ENCODE peak calls at places on chromosomes 4 and X, in nine cellular contexts. D is CD8-positive, alpha-beta T cell; N is OCI-LY7; M is iPS DF 6.9; Z is upper lobe of right lung; G is breast epithelium; O is mesenchymal stem cell; Y is CD8-positive, alpha-beta memory T cell; F is endodermal cell. S is an unnamed sample. For H3K4me1, the result is how much of the 10 kb centered on the place peaks cover.

GRCh38 chrX:130482871-130483270 is 81.1 kb downstream of the RBMX2 start:
- DNase-seq in D (no peak), N (no peak), M (no peak), Z (no peak), G (no peak), O (no peak), Y (no peak), F (no peak), S (no peak)

GRCh38 chr4:78166582-78166981 is 109.5 kb downstream of the FRAS1 start:
- DNase-seq in D (no peak), N (no peak), M (no peak), Z (no peak), G (no peak), O (no peak), Y (no peak), F (no peak), S (no peak)

GRCh38 chr4:7808752-7809151 is 130.9 kb downstream of the AFAP1 start:
- DNase-seq in D (no peak), N (no peak), M (no peak), Z (peak), G (no peak), O (peak), Y (no peak), F (no peak), S (no peak)

GRCh38 chrX:153635788-153636668 is 11.0 kb upstream of the DUSP9 start:
- DNase-seq in D (no peak), N (peak), M (peak), Z (peak), G (no peak), O (peak), Y (no peak), F (peak), S (no peak)

GRCh38 chrX:96684339-96685204 is at the start of gene DIAPH2:
- DNase-seq in D (peak), N (peak), M (peak), Z (peak), G (peak), O (peak), Y (peak), F (peak), S (peak)

GRCh38 chr4:1053080-1053661 is 41.7 kb downstream of the FGFRL1 start:
- DNase-seq in D (no peak), N (no peak), M (no peak), Z (peak), G (peak), O (no peak), Y (no peak), F (peak), S (no peak)

GRCh38 chr4:7206385-7206784 is 14.0 kb downstream of the SORCS2 start:
- DNase-seq in D (no peak), N (no peak), M (no peak), Z (no peak), G (no peak), O (peak), Y (no peak), F (peak), S (peak)

GRCh38 chr4:142291299-142291698 is 554.8 kb downstream of the INPP4B start:
- DNase-seq in D (no peak), N (no peak), M (no peak), Z (no peak), G (no peak), O (no peak), Y (no peak), F (no peak), S (no peak)

GRCh38 chr4:113784497-113785254 is 23.1 kb upstream of the CAMK2D start:
- DNase-seq in D (no peak), N (no peak), M (no peak), Z (no peak), G (no peak), O (peak), Y (no peak), F (no peak), S (no peak)

GRCh38 chrX:44536198-44536597 is 6.5 kb downstream of the FUNDC1 start:
- DNase-seq in D (no peak), N (no peak), M (no peak), Z (no peak), G (no peak), O (no peak), Y (no peak), F (no peak), S (no peak)

GRCh38 chrX:3346436-3347329 is at the start of gene MXRA5:
- DNase-seq in D (no peak), N (no peak), M (no peak), Z (no peak), G (no peak), O (peak), Y (no peak), F (peak), S (no peak)

GRCh38 chrX:2664497-2664896 is 26.6 kb upstream of the CD99 start:
- DNase-seq in D (no peak), N (no peak), M (no peak), Z (no peak), G (no peak), O (no peak), Y (no peak), F (no peak), S (no peak)

GRCh38 chr4:46648088-46648744 is 258.3 kb upstream of the GABRA2 start:
- DNase-seq in D (no peak), N (peak), M (peak), Z (no peak), G (peak), O (peak), Y (no peak), F (peak), S (no peak)

GRCh38 chrX:154321624-154322023 is 26.0 kb downstream of the TKTL1 start:
- DNase-seq in D (no peak), N (peak), M (no peak), Z (no peak), G (no peak), O (no peak), Y (no peak), F (no peak), S (no peak)

GRCh38 chr4:145852256-145852839 is 86.3 kb downstream of the ZNF827 start:
- DNase-seq in D (no peak), N (no peak), M (no peak), Z (no peak), G (no peak), O (no peak), Y (no peak), F (no peak), S (no peak)

GRCh38 chrX:790780-791360 is 160.3 kb downstream of the SHOX start:
- DNase-seq in D (no peak), N (no peak), M (no peak), Z (no peak), G (no peak), O (no peak), Y (no peak), F (peak), S (no peak)

GRCh38 chrX:40434947-40435346 is 145.8 kb upstream of the ATP6AP2 start:
- DNase-seq in D (no peak), N (no peak), M (no peak), Z (no peak), G (no peak), O (peak), Y (no peak), F (peak), S (no peak)

GRCh38 chr4:135249006-135249405 is 1047.4 kb upstream of the PABPC4L start:
- DNase-seq in D (no peak), N (no peak), M (no peak), Z (no peak), G (no peak), O (no peak), Y (no peak), F (no peak), S (no peak)

GRCh38 chr4:177448850-177449249 is 6.6 kb upstream of the AGA start:
- DNase-seq in D (no peak), N (no peak), M (no peak), Z (no peak), G (no peak), O (peak), Y (no peak), F (no peak), S (no peak)

GRCh38 chr4:150411527-150411926 is 170.4 kb upstream of the MAB21L2 start:
- DNase-seq in D (no peak), N (no peak), M (no peak), Z (no peak), G (no peak), O (no peak), Y (no peak), F (no peak), S (no peak)

GRCh38 chrX:69289046-69289838 is 124.0 kb upstream of the PJA1 start:
- DNase-seq in D (no peak), N (no peak), M (no peak), Z (no peak), G (no peak), O (no peak), Y (no peak), F (no peak), S (no peak)

GRCh38 chr4:38804654-38805295 is at the start of gene TLR1:
- DNase-seq in D (no peak), N (peak), M (no peak), Z (no peak), G (no peak), O (peak), Y (peak), F (no peak), S (no peak)

GRCh38 chrX:9195199-9195880 is 161.4 kb upstream of the FAM9B start:
- DNase-seq in D (no peak), N (no peak), M (no peak), Z (no peak), G (no peak), O (no peak), Y (no peak), F (no peak), S (no peak)

GRCh38 chr4:149031399-149031798 is 589.2 kb upstream of the NR3C2 start:
- DNase-seq in D (no peak), N (peak), M (peak), Z (no peak), G (no peak), O (no peak), Y (no peak), F (peak), S (no peak)

GRCh38 chrX:68942797-68943196 is 114.0 kb downstream of the EFNB1 start:
- DNase-seq in D (no peak), N (no peak), M (no peak), Z (no peak), G (no peak), O (no peak), Y (no peak), F (peak), S (no peak)

GRCh38 chr4:30208731-30209435 is 511.3 kb upstream of the PCDH7 start:
- DNase-seq in D (no peak), N (no peak), M (no peak), Z (no peak), G (no peak), O (peak), Y (no peak), F (no peak), S (no peak)

GRCh38 chrX:46978341-46979291 is 66.4 kb downstream of the JADE3 start:
- DNase-seq in D (peak), N (peak), M (peak), Z (peak), G (peak), O (peak), Y (peak), F (peak), S (peak)

GRCh38 chr4:70183168-70183939 is 12.2 kb upstream of the ODAM start:
- DNase-seq in D (no peak), N (peak), M (peak), Z (no peak), G (no peak), O (peak), Y (no peak), F (peak), S (no peak)

GRCh38 chr4:39032218-39033085 is at the start of gene TMEM156:
- DNase-seq in D (no peak), N (peak), M (no peak), Z (no peak), G (no peak), O (peak), Y (peak), F (no peak), S (no peak)

GRCh38 chr4:99091174-99091573 is 2.6 kb upstream of the ADH5 start:
- DNase-seq in D (no peak), N (no peak), M (no peak), Z (no peak), G (no peak), O (no peak), Y (no peak), F (no peak), S (no peak)

GRCh38 chr4:110998308-110998707 is 375.4 kb upstream of the PITX2 start:
- DNase-seq in D (no peak), N (no peak), M (no peak), Z (no peak), G (no peak), O (no peak), Y (no peak), F (no peak), S (no peak)

GRCh38 chrX:37644381-37645305 is 40.9 kb upstream of the XK start:
- DNase-seq in D (no peak), N (no peak), M (no peak), Z (no peak), G (no peak), O (no peak), Y (no peak), F (no peak), S (no peak)

GRCh38 chr4:7518871-7519637 is 84.3 kb upstream of the PSAPL1 start:
- DNase-seq in D (no peak), N (no peak), M (no peak), Z (no peak), G (no peak), O (no peak), Y (no peak), F (no peak), S (no peak)

GRCh38 chr4:2723751-2724150 is 32.4 kb downstream of the TNIP2 start:
- DNase-seq in D (no peak), N (no peak), M (no peak), Z (no peak), G (no peak), O (no peak), Y (no peak), F (no peak), S (no peak)

GRCh38 chr4:89657931-89658700 is 178.8 kb downstream of the SNCA start:
- DNase-seq in D (no peak), N (peak), M (no peak), Z (no peak), G (no peak), O (peak), Y (no peak), F (no peak), S (no peak)

GRCh38 chr4:142264961-142265360 is 581.1 kb downstream of the INPP4B start:
- DNase-seq in D (no peak), N (no peak), M (no peak), Z (no peak), G (no peak), O (peak), Y (no peak), F (no peak), S (no peak)

GRCh38 chr4:55336138-55337034 is 9.7 kb upstream of the SRD5A3 start:
- DNase-seq in D (no peak), N (no peak), M (no peak), Z (no peak), G (no peak), O (no peak), Y (no peak), F (no peak), S (no peak)

GRCh38 chrX:41559662-41560061 is 112.5 kb downstream of the NYX start:
- DNase-seq in D (no peak), N (no peak), M (no peak), Z (no peak), G (no peak), O (peak), Y (peak), F (no peak), S (no peak)

GRCh38 chrX:16464369-16464768 is 185.6 kb upstream of the S100G start:
- DNase-seq in D (no peak), N (no peak), M (no peak), Z (no peak), G (no peak), O (no peak), Y (no peak), F (no peak), S (no peak)
- H3K27ac ChIP-seq in D (no peak), N (no peak), M (no peak), Z (no peak), G (no peak), O (no peak), Y (no peak), F (no peak), S (no peak)

GRCh38 chr4:94507281-94507680 is 55.5 kb downstream of the PDLIM5 start:
- DNase-seq in D (no peak), N (no peak), M (no peak), Z (no peak), G (no peak), O (no peak), Y (no peak), F (no peak), S (no peak)
- H3K4me1 ChIP-seq in D (under half), N (under half), M (under half), Z (under half), G (under half), O (under half), Y (under half), F (under half), S (under half)

DNA sequence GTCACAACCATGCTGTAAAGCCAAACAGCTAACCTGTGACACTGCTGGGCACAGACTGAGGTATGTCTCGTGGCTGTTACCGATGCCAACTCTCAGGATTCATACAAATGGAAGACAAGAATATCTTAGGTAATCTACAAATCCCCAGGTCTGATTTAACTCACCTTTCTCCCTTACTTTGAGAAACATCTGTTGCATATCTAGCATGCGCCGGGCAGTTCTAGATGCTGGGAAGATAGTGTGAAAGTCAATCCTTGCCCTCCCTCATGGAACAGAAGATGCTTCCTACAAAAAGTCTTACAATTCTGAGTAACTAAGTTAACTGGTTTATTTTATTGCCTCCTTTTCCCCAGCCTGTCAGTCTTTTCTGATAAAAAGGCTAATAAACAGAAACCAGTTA is 212.2 kb upstream of the FAT1 start:
- DNase-seq in D (no peak), N (no peak), M (no peak), Z (no peak), G (no peak), O (no peak), Y (no peak), F (no peak), S (no peak)
- H3K27ac ChIP-seq in D (no peak), N (no peak), M (no peak), Z (no peak), G (no peak), O (no peak), Y (no peak), F (no peak), S (no peak)

GRCh38 chr4:57070461-57070860 is 39.7 kb downstream of the IGFBP7 start:
- DNase-seq in D (no peak), N (no peak), M (no peak), Z (no peak), G (no peak), O (no peak), Y (no peak), F (no peak), S (no peak)

GRCh38 chr4:57068237-57068981 is 41.8 kb downstream of the IGFBP7 start:
- DNase-seq in D (no peak), N (no peak), M (no peak), Z (no peak), G (no peak), O (no peak), Y (no peak), F (no peak), S (no peak)

GRCh38 chr4:57073559-57073958 is 36.6 kb downstream of the IGFBP7 start:
- DNase-seq in D (no peak), N (no peak), M (no peak), Z (no peak), G (no peak), O (no peak), Y (no peak), F (no peak), S (no peak)

GRCh38 chr4:57074753-57075152 is 35.4 kb downstream of the IGFBP7 start:
- DNase-seq in D (no peak), N (no peak), M (no peak), Z (no peak), G (no peak), O (no peak), Y (no peak), F (peak), S (no peak)

GRCh38 chr4:57071340-57071739 is 38.8 kb downstream of the IGFBP7 start:
- DNase-seq in D (no peak), N (no peak), M (no peak), Z (no peak), G (no peak), O (peak), Y (no peak), F (no peak), S (no peak)
- H3K4me1 ChIP-seq in D (under half), N (under half), M (under half), Z (under half), G (under half), O (under half), Y (under half), F (under half), S (half or more)